ENCODE peak calls at places on chromosome 1, in four cellular contexts. X, Y, M and L are unnamed samples.

GRCh38 chr1:116486424-116486823 is 84.4 kb downstream of the CD58 start:
- DNase-seq in X (no peak), Y (no peak), M (no peak), L (no peak)

GRCh38 chr1:80533178-80533577 is 1267.6 kb upstream of the ADGRL2 start:
- DNase-seq in X (no peak), Y (no peak), M (no peak), L (no peak)

GRCh38 chr1:8681317-8681650 is 136.2 kb downstream of the RERE start:
- DNase-seq in X (no peak), Y (no peak), M (no peak), L (no peak)

GRCh38 chr1:14061204-14061603 is 361.2 kb downstream of the PRDM2 start:
- DNase-seq in X (no peak), Y (no peak), M (no peak), L (no peak)

GRCh38 chr1:17979815-17980214 is 127.8 kb upstream of the IGSF21 start:
- DNase-seq in X (no peak), Y (no peak), M (no peak), L (no peak)

GRCh38 chr1:8239306-8240023 is 78.4 kb upstream of the SLC45A1 start:
- DNase-seq in X (no peak), Y (peak; percentile 82), M (no peak), L (peak; percentile 65)

GRCh38 chr1:201259476-201260235 is 23.6 kb upstream of the PKP1 start:
- DNase-seq in X (no peak), Y (peak; percentile 27), M (no peak), L (no peak)

GRCh38 chr1:24454684-24455091 is 39.1 kb downstream of the NIPAL3 start:
- DNase-seq in X (no peak), Y (no peak), M (no peak), L (no peak)

GRCh38 chr1:57824535-57824934 is 400.7 kb upstream of the DAB1 start:
- DNase-seq in X (peak; percentile 23), Y (no peak), M (no peak), L (no peak)

GRCh38 chr1:184408580-184408979 is 21.8 kb downstream of the C1orf21 start:
- DNase-seq in X (no peak), Y (peak; percentile 72), M (no peak), L (no peak)

GRCh38 chr1:154557939-154558609 is 388 bp downstream of the UBE2Q1 start:
- DNase-seq in X (no peak), Y (no peak), M (peak; percentile 51), L (peak; percentile 82)

GRCh38 chr1:181023265-181024057 is 791 bp upstream of the STX6 start:
- DNase-seq in X (no peak), Y (no peak), M (no peak), L (no peak)

GRCh38 chr1:55727010-55727409 is 511.8 kb upstream of the USP24 start:
- DNase-seq in X (no peak), Y (no peak), M (no peak), L (no peak)

GRCh38 chr1:209807509-209807908 is 1.6 kb upstream of the IRF6 start:
- DNase-seq in X (no peak), Y (no peak), M (no peak), L (no peak)

GRCh38 chr1:226691257-226691656 is 47.8 kb downstream of the ITPKB start:
- DNase-seq in X (no peak), Y (no peak), M (no peak), L (no peak)
- H3K27ac ChIP-seq in X (no peak overlapping the region), Y (no peak overlapping the region), M (no peak overlapping the region), L (peak overlapping the region; percentile 61)

GRCh38 chr1:112727716-112728115 is 12.6 kb upstream of the PPM1J start:
- DNase-seq in X (no peak), Y (no peak), M (no peak), L (no peak)
- TF ChIP-seq CTCF in X (peak; percentile 26), Y (no peak), M (no peak), L (no peak)

DNA sequence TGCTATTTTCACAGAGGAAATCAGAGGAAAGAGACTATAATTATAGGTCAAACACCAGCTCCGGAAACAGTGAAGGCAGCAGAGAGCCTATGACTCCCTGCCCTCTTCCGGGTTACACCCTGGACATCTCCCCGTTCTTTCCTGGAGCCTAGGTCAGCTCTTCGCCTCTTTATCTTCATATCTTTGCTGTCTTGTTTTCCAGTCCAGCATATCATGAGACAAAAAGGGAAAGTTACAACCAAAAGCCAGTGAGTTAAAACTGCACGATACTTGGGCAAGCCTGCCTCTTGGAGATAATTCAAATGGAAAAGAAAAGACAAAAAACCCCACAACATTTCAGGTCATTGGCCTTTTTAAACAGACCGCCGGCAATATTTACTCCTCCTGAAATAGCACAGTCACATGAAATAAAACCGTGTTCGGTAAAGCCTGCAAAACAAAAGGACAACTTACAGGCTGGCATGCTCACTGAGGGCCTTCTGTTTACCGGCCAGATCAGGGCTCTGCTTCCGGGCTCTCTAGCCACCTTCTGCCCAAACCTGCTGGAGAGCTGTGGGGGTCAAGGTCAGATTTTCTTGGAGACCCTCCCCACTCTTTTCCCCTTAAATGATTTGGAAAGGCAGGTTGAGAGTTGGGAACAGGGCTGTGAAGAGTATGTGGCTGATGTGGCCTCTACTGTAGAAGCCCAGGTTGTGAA is 42.8 kb upstream of the PPP2R5A start:
- DNase-seq in X (no peak), Y (no peak), M (no peak), L (no peak)
- H3K27ac ChIP-seq in X (no peak overlapping the region), Y (no peak overlapping the region), M (peak overlapping the region; percentile 42), L (peak overlapping the region; percentile 71)

GRCh38 chr1:164654200-164654599 is 95.2 kb downstream of the PBX1 start:
- DNase-seq in X (no peak), Y (no peak), M (no peak), L (no peak)
- TF ChIP-seq CTCF in X (no peak), Y (no peak), M (no peak), L (no peak)

DNA sequence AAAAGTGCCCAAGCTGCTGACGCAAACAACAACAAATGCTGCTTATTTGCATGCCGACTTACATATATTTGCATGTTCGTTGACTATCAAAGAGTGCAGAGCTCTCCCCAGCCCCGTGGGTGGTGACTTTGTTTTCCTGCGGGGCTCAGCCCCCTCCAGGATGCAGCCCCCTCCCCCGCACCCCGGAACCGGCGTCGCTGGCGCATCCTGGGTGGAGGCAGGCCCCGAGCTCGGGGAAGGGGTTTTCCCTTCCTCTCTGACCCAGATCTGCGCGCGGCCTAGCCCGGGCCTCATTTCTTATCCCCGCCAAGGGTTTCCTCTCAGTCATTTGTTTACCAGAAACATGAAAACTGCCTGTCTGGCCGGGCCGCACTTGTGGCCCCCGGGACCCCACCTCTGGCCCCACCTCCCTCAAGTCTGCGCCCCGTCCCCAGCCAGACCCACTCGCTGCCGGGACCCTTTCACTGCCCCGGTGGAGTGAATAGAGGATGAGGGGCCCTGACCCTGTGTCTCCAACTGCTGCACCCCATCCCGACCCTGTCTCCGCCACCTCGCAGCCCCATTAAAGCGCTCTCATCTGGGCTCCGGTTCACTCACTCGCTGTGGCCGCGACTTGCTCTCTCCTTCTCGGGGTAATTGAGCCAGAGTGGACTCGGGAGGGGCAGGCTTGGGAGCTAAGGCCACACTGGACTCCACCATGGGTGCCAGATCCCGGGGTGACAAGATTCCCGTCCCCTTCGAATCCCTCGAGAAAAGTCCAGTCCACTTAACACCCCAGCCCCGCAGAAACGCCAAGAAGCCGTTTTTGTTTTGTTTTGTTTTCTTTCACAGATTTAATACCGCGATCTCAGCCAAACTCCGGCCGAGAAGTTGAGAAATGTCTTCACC is 5.4 kb downstream of the TNFRSF25 start:
- DNase-seq in X (no peak), Y (no peak), M (no peak), L (no peak)
- H3K27ac ChIP-seq in X (no peak overlapping the region), Y (no peak overlapping the region), M (no peak overlapping the region), L (peak overlapping the region; percentile 67)

GRCh38 chr1:207651583-207651982 is 6.7 kb downstream of the CR1L start:
- DNase-seq in X (no peak), Y (no peak), M (no peak), L (no peak)

GRCh38 chr1:207658904-207659485 is 14.1 kb downstream of the CR1L start:
- DNase-seq in X (no peak), Y (no peak), M (no peak), L (no peak)

GRCh38 chr1:207658408-207658807 is 13.5 kb downstream of the CR1L start:
- DNase-seq in X (no peak), Y (no peak), M (no peak), L (no peak)

GRCh38 chr1:207649865-207650580 is 5.1 kb downstream of the CR1L start:
- DNase-seq in X (no peak), Y (no peak), M (no peak), L (no peak)

DNA sequence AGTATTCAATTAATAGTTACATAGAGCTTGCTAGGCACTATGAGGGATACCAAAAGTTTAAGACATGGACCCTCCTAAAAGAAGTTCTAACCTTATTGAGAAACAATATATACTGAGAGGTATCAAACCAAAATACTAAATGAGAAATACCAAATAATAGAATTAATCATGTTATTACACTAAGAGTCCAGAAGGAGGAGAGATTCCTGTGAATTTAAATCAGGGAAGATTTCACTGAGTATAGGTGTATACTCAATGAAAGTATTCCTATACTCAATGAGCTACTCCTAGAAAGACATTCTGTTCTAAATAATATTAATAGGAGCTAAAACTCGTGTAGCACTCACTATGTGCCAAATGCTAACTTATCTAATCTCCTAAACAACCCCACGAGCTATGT is 9.4 kb downstream of the CR1L start:
- DNase-seq in X (no peak), Y (no peak), M (no peak), L (no peak)
- TF ChIP-seq CTCF in X (peak; percentile 58), Y (peak; percentile 24), M (peak; percentile 24), L (no peak)